ENCODE peak calls at places on chromosomes 11 and 22, in five cellular contexts. S, R, Y, Z and J are unnamed samples.

GRCh38 chr22:33018232-33018864 is 39.8 kb downstream of the SYN3 start:
- DNase-seq in S (peak; percentile 66), R (no peak), Y (peak; percentile 39), Z (peak; percentile 55), J (peak; percentile 5)

GRCh38 chr11:57639321-57640067 is 10.2 kb downstream of the YPEL4 start:
- DNase-seq in S (peak; percentile 97), R (no peak), Y (no peak), Z (no peak), J (peak; percentile 28)

GRCh38 chr11:106889718-106890117 is 128.6 kb downstream of the GUCY1A2 start:
- DNase-seq in S (no peak), R (peak; percentile 25), Y (no peak), Z (no peak), J (no peak)

GRCh38 chr11:16958833-16959232 is 55.4 kb downstream of the PLEKHA7 start:
- DNase-seq in S (no peak), R (no peak), Y (peak; percentile 37), Z (no peak), J (no peak)

GRCh38 chr11:76131142-76131541 is 75.2 kb downstream of the WNT11 start:
- DNase-seq in S (no peak), R (no peak), Y (no peak), Z (no peak), J (no peak)

GRCh38 chr11:123473941-123474668 is 44.0 kb downstream of the GRAMD1B start:
- DNase-seq in S (no peak), R (no peak), Y (no peak), Z (no peak), J (no peak)

GRCh38 chr22:18023509-18024275 is 669 bp downstream of the MICAL3 start:
- DNase-seq in S (peak; percentile 86), R (peak; percentile 60), Y (peak; percentile 90), Z (peak; percentile 84), J (peak; percentile 7)

GRCh38 chr11:58027341-58027740 is 3.4 kb upstream of the OR6Q1 start:
- DNase-seq in S (no peak), R (no peak), Y (no peak), Z (peak; percentile 17), J (no peak)

GRCh38 chr22:37329239-37330140 is 47.2 kb downstream of the CYTH4 start:
- DNase-seq in S (no peak), R (peak; percentile 84), Y (no peak), Z (no peak), J (no peak)

GRCh38 chr22:19823191-19823590 is 31.5 kb downstream of the GNB1L start:
- DNase-seq in S (no peak), R (no peak), Y (no peak), Z (no peak), J (no peak)

GRCh38 chr11:117315285-117316196 is 515 bp downstream of the BACE1 start:
- DNase-seq in S (peak; percentile 19), R (no peak), Y (no peak), Z (no peak), J (peak; percentile 16)

GRCh38 chr11:96097844-96098421 is 174.0 kb upstream of the MTMR2 start:
- DNase-seq in S (no peak), R (peak; percentile 87), Y (peak; percentile 23), Z (no peak), J (no peak)

GRCh38 chr11:20156876-20157613 is 3.2 kb downstream of the DBX1 start:
- DNase-seq in S (no peak), R (no peak), Y (peak; percentile 20), Z (no peak), J (peak; percentile 53)

GRCh38 chr22:28547132-28547842 is 132.4 kb downstream of the TTC28 start:
- DNase-seq in S (no peak), R (no peak), Y (no peak), Z (no peak), J (no peak)

GRCh38 chr22:35634981-35635540 is 13.2 kb upstream of the APOL6 start:
- DNase-seq in S (no peak), R (no peak), Y (no peak), Z (no peak), J (no peak)

GRCh38 chr11:100625041-100625440 is 62.0 kb upstream of the ARHGAP42 start:
- DNase-seq in S (peak; percentile 23), R (no peak), Y (no peak), Z (no peak), J (no peak)

GRCh38 chr11:103736986-103737622 is 299.3 kb upstream of the DDI1 start:
- DNase-seq in S (peak; percentile 10), R (peak; percentile 28), Y (no peak), Z (no peak), J (no peak)

GRCh38 chr22:38221908-38222796 is 20.4 kb downstream of the MAFF start:
- DNase-seq in S (no peak), R (no peak), Y (no peak), Z (no peak), J (no peak)

GRCh38 chr11:59550842-59551650 is 39.7 kb downstream of the OR4D9 start:
- DNase-seq in S (peak; percentile 84), R (peak; percentile 83), Y (peak; percentile 76), Z (peak; percentile 68), J (peak; percentile 79)

GRCh38 chr11:103486609-103487008 is 377.4 kb downstream of the DYNC2H1 start:
- DNase-seq in S (no peak), R (no peak), Y (no peak), Z (no peak), J (no peak)

GRCh38 chr11:125272092-125272491 is 107.5 kb downstream of the PKNOX2 start:
- DNase-seq in S (no peak), R (no peak), Y (no peak), Z (no peak), J (no peak)

GRCh38 chr11:3959015-3959917 is 103.8 kb downstream of the STIM1 start:
- DNase-seq in S (no peak), R (no peak), Y (no peak), Z (no peak), J (no peak)

GRCh38 chr11:65743928-65744698 is 23.5 kb upstream of the RNASEH2C start:
- DNase-seq in S (peak; percentile 11), R (peak; percentile 72), Y (peak; percentile 62), Z (no peak), J (no peak)

GRCh38 chr11:95082576-95083001 is 7.1 kb upstream of the ENDOD1 start:
- DNase-seq in S (no peak), R (no peak), Y (no peak), Z (no peak), J (no peak)
- H3K27ac ChIP-seq in S (no peak overlapping the region), R (no peak overlapping the region), Y (no peak overlapping the region), Z (no peak overlapping the region), J (no peak overlapping the region)

GRCh38 chr11:121449123-121449522 is 3.0 kb upstream of the SORL1 start:
- DNase-seq in S (no peak), R (no peak), Y (no peak), Z (no peak), J (peak; percentile 75)

GRCh38 chr11:121451178-121451981 is 734 bp upstream of the SORL1 start:
- DNase-seq in S (no peak), R (no peak), Y (peak; percentile 90), Z (peak; percentile 69), J (peak; percentile 57)

GRCh38 chr11:121449626-121450025 is 2.5 kb upstream of the SORL1 start:
- DNase-seq in S (no peak), R (no peak), Y (no peak), Z (no peak), J (no peak)

GRCh38 chr11:121451982-121452608 is at the start of gene SORL1:
- DNase-seq in S (peak; percentile 89), R (no peak), Y (peak; percentile 83), Z (peak; percentile 85), J (peak; percentile 75)

GRCh38 chr11:121450424-121450823 is 1.7 kb upstream of the SORL1 start:
- DNase-seq in S (no peak), R (no peak), Y (no peak), Z (no peak), J (peak; percentile 48)
- H3K4me3 ChIP-seq in S (no peak overlapping the region), R (no peak overlapping the region), Y (peak overlapping the region; percentile 14), Z (no peak overlapping the region), J (peak overlapping the region; percentile 75)

DNA sequence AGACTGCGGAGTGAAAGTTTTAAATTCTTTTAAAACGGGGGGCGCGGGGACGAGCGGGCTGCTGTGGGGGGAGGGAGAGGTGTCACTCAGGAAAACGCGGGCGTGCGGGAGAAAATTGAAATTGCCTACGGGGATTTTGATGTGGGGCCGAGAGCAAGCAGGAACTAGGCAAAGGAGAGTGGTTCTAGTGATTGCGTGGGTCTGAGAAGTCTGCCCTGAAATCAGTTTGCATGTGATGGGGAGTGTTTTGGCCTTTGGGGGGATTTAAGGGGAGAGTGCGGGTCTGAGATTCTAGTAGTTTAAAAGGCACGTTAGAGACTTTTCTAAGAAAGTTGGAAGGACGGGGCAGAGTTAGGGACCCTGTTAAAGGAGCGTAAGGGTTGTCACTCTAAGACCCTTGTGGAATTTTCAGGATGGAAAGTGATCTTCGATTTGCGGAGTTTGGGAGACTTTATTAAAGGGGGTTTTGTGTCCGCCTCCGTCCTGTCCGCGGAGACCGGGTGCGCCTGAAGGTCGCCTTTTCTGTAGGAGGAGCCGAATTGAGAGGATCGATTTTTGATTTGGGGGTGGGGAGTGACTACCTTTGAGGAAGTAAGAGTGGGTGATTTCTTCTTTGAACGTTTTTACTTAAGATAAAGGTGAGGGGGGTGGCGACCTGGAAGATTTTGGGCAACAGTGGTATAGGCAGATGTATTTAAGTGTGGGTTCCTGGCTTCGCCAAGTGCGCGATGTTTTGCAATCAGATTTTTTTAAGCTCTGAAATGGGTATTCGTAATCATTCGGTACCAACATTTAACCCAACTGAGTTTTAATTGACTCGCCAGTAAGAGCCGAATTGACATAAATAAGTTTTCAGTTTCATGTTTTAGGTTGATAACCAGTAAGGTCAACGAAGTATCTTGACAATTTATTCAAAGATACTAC is 1.1 kb downstream of the EED start:
- DNase-seq in S (peak; percentile 14), R (peak; percentile 68), Y (peak; percentile 15), Z (no peak), J (peak; percentile 32)
- H3K4me1 ChIP-seq in S (peaks cover 42% of the 10 kb centered on the region), R (peaks cover 53% of the 10 kb centered on the region), Y (peaks cover 49% of the 10 kb centered on the region), Z (no peaks in the 10 kb centered on the region), J (peaks cover 32% of the 10 kb centered on the region)

DNA sequence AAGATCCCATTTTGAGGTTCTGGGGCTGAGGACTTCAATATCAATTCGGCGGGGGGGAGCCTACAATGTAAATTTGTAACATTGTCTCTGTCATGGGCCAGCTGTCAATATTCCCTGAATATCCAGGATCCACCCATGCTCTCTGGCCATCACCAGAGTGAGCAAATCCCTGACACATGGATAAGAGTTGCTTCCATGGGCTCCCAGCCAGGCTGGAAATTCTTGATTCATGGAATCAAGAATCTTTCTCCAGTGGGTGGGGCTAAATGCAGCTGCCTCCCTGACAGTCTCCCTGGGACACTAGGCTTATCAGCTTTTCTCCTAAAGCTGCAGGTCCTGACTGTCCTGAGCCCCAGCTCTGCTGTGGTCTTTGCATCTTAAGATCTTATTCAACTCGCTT is 86.9 kb upstream of the IGLL5 start:
- DNase-seq in S (no peak), R (no peak), Y (no peak), Z (no peak), J (no peak)
- H3K27ac ChIP-seq in S (no peak overlapping the region), R (no peak overlapping the region), Y (no peak overlapping the region), Z (no peak overlapping the region), J (no peak overlapping the region)

DNA sequence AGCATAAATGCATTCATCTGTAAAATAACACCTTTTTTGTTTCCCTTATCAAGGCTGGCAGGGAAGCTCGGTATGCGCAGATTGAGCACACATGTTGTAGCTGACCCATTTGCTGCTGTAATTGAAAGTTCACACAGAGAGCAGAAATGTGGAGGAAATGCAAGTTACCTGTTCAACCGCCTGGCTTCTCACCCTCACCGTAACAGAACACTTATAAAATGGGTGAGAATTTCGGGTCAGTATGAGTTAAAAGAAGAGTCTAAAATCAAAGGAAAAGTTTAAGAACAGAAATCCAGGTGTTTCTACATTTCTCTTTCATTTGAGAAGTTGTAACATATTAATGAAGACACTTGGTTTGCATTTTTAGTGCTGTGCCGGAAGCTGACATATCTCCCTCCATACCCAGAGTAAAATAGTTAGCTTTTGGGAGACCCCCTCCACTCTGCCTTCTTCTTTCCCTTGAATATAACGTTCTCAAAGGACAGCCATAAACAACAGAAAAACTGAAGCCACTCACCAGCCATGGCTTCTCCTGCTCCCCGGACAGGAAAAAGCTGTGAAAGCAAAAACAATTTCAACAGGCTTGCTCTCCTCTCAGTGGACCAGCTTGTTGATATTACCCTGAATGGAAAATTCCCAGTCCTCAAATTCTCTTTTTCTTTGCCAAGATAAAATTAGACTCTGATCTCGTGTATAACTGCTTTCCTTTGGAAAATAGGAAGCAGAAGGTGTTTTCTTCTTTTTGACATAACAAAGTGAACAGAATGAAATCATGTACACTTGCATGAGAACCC is at the start of gene CASP12:
- DNase-seq in S (no peak), R (no peak), Y (no peak), Z (no peak), J (no peak)
- H3K4me3 ChIP-seq in S (no peak within 1 kb of the TSS), R (no peak within 1 kb of the TSS), Y (peak within 1 kb of the TSS; percentile 33), Z (no peak within 1 kb of the TSS), J (peak within 1 kb of the TSS; percentile 34)